ENCODE peak calls at places on chromosome 19, in four cellular contexts. E, P, W and Z are unnamed samples. For H3K4me1, the result is how much of the 10 kb centered on the place peaks cover.

GRCh38 chr19:57559008-57559403 is 657 bp downstream of the ZNF550 start:
- DNase-seq in W (peak), P (peak), E (peak), Z (peak)

GRCh38 chr19:4536798-4537197 is 1.8 kb upstream of the PLIN5 start:
- DNase-seq in E (no peak), P (no peak), W (peak), Z (no peak)

GRCh38 chr19:33514885-33515485 is 6.6 kb downstream of the PEPD start:
- DNase-seq in P (no peak), W (no peak), E (no peak), Z (peak)

GRCh38 chr19:15173746-15174404 is 26.9 kb downstream of the NOTCH3 start:
- DNase-seq in E (no peak), W (no peak), P (no peak), Z (peak)

GRCh38 chr19:53132231-53132991 is at the start of gene ZNF415:
- DNase-seq in P (peak), W (peak), E (peak), Z (peak)

GRCh38 chr19:11814707-11815050 is 606 bp downstream of the ZNF440 start:
- DNase-seq in E (no peak), P (no peak), W (no peak), Z (peak)

GRCh38 chr19:33499671-33500506 is 21.7 kb downstream of the PEPD start:
- DNase-seq in P (no peak), E (no peak), W (peak), Z (peak)

GRCh38 chr19:16382775-16383543 is 58.3 kb downstream of the KLF2 start:
- DNase-seq in P (peak), W (peak), E (peak), Z (peak)

GRCh38 chr19:52923782-52924593 is 760 bp upstream of the ZNF888 start:
- DNase-seq in P (peak), W (no peak), E (peak), Z (no peak)

GRCh38 chr19:33630880-33631627 is 9.3 kb downstream of the CHST8 start:
- DNase-seq in E (no peak), P (no peak), W (no peak), Z (no peak)

GRCh38 chr19:51511353-51511752 is 9.8 kb upstream of the SIGLEC12 start:
- DNase-seq in E (peak), P (no peak), W (peak), Z (peak)

GRCh38 chr19:7992575-7992974 is 12.9 kb downstream of the ELAVL1 start:
- DNase-seq in P (no peak), W (no peak), E (no peak), Z (peak)

GRCh38 chr19:4267101-4267900 is 11.8 kb upstream of the SHD start:
- DNase-seq in P (peak), W (peak), E (peak), Z (peak)

GRCh38 chr19:33054623-33055022 is 10.1 kb downstream of the RHPN2 start:
- DNase-seq in P (no peak), W (no peak), E (no peak), Z (peak)

GRCh38 chr19:45528149-45528743 is 21.0 kb downstream of the VASP start:
- DNase-seq in P (peak), E (no peak), W (no peak), Z (no peak)

GRCh38 chr19:15358918-15359317 is 20.7 kb downstream of the AKAP8 start:
- DNase-seq in W (no peak), E (no peak), P (no peak), Z (peak)

GRCh38 chr19:13116282-13117175 is at the start of gene TRMT1:
- DNase-seq in W (peak), P (peak), E (peak), Z (peak)

GRCh38 chr19:48556163-48556562 is 4.2 kb downstream of the SULT2B1 start:
- DNase-seq in W (no peak), P (peak), E (no peak), Z (peak)

GRCh38 chr19:29665826-29666633 is 769 bp downstream of the PLEKHF1 start:
- DNase-seq in P (no peak), E (peak), W (peak), Z (peak)

GRCh38 chr19:492091-492531 is 4.2 kb upstream of the MADCAM1 start:
- DNase-seq in E (no peak), P (no peak), W (peak), Z (peak)

GRCh38 chr19:16661480-16662034 is 618 bp downstream of the TMEM38A start:
- DNase-seq in E (peak), P (peak), W (peak), Z (peak)

GRCh38 chr19:1094655-1094977 is 559 bp downstream of the POLR2E start:
- DNase-seq in E (no peak), P (no peak), W (peak), Z (no peak)

GRCh38 chr19:47542030-47542475 is 27.2 kb upstream of the NAPA start:
- DNase-seq in P (no peak), W (peak), E (no peak), Z (peak)

GRCh38 chr19:13396256-13397080 is 109.8 kb downstream of the CACNA1A start:
- DNase-seq in E (peak), W (no peak), P (peak), Z (peak)

GRCh38 chr19:22919946-22920345 is 83.0 kb downstream of the ZNF728 start:
- DNase-seq in P (no peak), W (no peak), E (no peak), Z (no peak)

GRCh38 chr19:343941-344624 is 513 bp downstream of the MIER2 start:
- DNase-seq in P (no peak), E (no peak), W (peak), Z (peak)

GRCh38 chr19:7877249-7877836 is 3.2 kb upstream of the PRR36 start:
- DNase-seq in P (no peak), W (no peak), E (no peak), Z (peak)

GRCh38 chr19:39381910-39382611 is 8.8 kb downstream of the PAF1 start:
- DNase-seq in P (no peak), W (no peak), E (no peak), Z (peak)

GRCh38 chr19:372306-372890 is 27.8 kb upstream of the MIER2 start:
- DNase-seq in P (no peak), W (peak), E (peak), Z (peak)

GRCh38 chr19:29587518-29587986 is 18.5 kb upstream of the POP4 start:
- DNase-seq in E (no peak), W (no peak), P (no peak), Z (no peak)

DNA sequence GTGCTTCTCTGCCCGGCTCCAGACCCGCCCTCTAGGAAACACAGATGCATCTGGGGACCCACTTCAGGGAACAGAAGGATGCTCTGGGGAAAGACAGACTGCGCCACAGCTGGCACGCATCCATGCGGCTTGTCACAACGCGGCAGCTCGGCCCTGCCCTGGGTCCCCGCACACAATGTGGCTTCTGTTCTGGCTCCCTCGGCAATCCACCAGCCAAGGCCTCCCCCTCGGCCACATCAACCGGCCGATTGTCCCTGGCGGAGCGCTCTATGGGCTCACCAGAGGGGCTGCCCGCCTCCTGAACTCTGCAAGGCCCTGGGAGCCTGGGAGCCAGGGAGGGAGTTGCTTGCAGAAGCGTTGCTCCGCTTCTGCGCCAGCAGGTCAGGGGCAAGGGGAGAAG is 38.1 kb downstream of the MLLT1 start:
- DNase-seq in E (peak), P (no peak), W (peak), Z (peak)
- H3K4me1 ChIP-seq in E (under half), P (under half), W (half or more), Z (under half)

DNA sequence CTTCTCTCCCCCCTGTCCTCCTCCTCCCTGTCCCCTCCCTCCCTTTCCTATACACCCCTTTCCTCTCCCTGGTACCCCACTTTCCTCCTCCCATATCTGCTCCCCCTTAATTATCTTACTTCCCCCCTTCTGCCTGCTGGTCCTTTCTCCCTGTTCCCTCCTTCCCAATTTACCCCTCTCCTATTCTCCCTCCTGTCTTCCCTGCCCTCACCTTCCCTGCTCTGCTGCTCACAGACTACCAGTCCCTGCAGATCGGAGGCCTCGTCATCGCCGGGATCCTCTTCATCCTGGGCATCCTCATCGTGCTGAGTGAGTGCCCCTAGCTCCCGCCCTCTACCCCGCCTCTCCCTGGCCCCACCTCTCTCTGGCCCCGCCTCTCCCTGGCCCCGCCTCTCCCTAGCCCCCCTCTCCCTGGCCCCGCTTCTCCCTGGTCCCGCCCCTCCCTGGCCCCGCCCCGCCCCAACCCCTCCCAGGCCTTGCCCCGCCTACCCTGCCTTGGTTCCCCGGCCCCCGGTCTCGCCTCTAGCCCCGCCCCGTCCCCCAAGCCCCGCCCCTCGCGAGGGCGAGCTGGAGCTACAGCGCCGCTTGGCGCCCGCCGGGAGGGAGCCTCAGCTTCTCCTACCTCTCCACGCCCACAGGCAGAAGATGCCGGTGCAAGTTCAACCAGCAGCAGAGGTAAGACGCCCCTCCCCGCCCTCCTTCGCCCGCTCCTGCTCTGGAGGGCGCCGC is 2.0 kb upstream of the FXYD7 start:
- DNase-seq in W (peak), P (peak), E (peak), Z (peak)
- H3K4me1 ChIP-seq in W (under half), P (under half), E (under half), Z (under half)

GRCh38 chr19:55250262-55251036 is 8.4 kb downstream of the PPP6R1 start:
- DNase-seq in P (no peak), E (no peak), W (no peak), Z (peak)
- H3K4me1 ChIP-seq in P (under half), E (under half), W (under half), Z (under half)

DNA sequence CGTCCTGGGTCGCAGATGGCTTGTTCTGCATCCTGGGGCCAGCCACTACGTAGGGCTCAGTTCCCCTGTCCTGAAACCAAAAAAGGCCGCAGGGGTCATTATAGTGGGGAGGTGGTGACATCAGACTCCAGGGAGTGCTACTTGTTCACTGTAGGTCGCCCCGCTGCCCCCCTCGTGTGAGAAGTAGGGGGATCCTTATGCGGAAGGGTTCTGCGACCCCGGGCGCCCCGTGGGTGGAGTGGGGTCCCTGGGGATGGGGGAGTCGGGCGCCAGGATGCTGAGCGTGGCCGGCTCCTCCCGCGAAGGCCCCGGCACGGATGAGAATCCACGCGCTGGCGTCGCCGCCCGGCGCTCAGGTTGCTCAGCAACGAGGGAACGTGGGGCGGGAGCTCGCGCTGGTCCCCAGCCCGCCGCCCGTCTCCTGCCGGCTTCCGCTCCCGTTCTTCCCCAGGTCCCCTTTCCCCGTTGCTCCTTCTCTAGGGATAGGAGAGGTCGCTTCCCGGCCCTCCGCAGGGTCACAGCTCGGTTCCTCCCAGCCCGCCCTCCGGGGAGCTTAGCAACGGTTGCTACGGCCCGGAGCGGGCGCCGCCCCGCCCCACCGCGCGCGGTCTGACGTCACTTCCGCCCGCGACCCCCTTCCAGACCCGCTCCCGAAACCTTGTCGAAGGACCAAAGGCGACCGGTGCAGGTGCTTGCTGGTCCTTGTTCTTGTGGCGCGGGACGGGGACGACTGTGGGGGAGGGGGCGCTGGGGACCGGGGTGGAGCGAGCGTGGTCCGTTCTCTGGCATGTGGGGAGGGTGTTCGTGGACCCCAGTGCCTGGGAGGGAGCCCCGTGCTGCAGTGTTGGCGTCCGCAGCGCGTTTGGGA is at the start of gene NAT14:
- DNase-seq in P (peak), W (peak), E (peak), Z (peak)
- H3K4me1 ChIP-seq in P (under half), W (under half), E (half or more), Z (under half)

DNA sequence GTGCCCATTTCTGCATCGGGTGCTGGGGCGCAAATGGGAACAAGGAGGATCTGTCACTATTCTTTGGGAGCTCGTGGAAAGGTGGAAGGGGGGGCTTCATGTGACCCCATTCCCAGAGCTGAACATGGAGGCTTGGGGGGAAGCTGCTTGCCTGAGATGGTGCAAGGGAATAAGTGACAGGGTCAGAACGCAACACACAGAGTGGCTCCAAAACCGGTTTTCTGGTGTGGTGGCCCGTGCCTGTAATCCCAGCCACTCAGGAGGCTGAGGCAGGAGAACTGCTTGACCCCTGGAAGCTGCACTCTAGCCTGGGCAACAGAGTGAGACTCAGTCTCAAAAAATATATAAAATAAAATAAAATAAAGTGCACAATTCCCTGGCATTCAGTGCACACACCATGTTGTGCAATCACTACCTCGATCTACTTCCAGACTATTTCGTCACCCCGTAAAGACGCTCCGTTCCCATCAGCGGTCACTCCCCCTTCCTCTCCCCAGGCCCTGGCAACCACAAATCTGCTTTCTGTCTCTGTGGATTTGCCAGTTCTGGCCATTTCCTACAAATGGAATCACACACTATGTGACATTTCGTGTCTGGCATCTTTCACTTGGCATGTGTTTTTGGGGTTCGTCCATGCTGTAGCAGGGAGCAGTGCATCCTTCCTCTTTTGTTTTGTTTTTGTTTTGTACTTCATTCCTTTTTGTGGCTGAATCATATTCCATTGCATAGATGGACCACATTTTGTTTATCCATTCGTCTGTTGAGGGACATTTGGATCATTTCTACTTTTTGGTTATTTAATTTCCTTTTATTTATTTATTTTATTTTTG is 18.3 kb upstream of the COMP start:
- DNase-seq in E (peak), W (no peak), P (no peak), Z (peak)
- H3K4me1 ChIP-seq in E (under half), W (under half), P (under half), Z (under half)

GRCh38 chr19:10283786-10284540 is 2.8 kb upstream of the ICAM4 start:
- DNase-seq in W (no peak), E (no peak), P (no peak), Z (peak)

GRCh38 chr19:10279737-10280442 is 6.9 kb upstream of the ICAM4 start:
- DNase-seq in W (no peak), P (no peak), E (no peak), Z (peak)

GRCh38 chr19:10284641-10285278 is 2.0 kb upstream of the ICAM4 start:
- DNase-seq in P (no peak), E (no peak), W (no peak), Z (peak)

GRCh38 chr19:10285393-10285792 is 1.4 kb upstream of the ICAM4 start:
- DNase-seq in P (no peak), E (no peak), W (no peak), Z (peak)

GRCh38 chr19:10283301-10283733 is 3.4 kb upstream of the ICAM4 start:
- DNase-seq in W (no peak), P (peak), E (no peak), Z (peak)
- H3K4me1 ChIP-seq in W (under half), P (under half), E (under half), Z (under half)

GRCh38 chr19:41327499-41328156 is 17.7 kb downstream of the CCDC97 start:
- DNase-seq in W (peak), E (no peak), P (no peak), Z (peak)

GRCh38 chr19:41325947-41326706 is 16.2 kb downstream of the CCDC97 start:
- DNase-seq in E (no peak), W (peak), P (no peak), Z (peak)

GRCh38 chr19:41328157-41328817 is 18.3 kb downstream of the CCDC97 start:
- DNase-seq in P (no peak), E (no peak), W (no peak), Z (peak)

GRCh38 chr19:41325640-41325946 is 15.6 kb downstream of the CCDC97 start:
- DNase-seq in E (no peak), W (no peak), P (no peak), Z (no peak)

DNA sequence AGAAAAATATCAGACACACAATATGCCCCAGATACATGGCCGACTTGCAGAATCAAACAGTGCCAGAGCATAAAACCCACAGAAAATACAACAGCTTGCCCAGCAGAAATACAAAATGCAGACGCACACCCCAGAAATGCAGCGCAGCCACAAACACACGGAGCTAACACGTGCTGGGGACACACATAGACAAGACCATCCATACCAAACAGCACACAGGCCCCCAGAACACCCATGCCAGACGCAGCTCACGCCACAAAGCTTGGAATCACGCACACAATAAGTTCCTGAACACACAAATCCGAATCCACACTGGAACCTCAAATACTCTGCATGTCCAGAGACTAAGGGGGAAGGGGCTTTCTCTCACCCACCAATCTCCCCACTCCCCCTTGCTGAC is 17.1 kb downstream of the CCDC97 start:
- DNase-seq in P (no peak), W (no peak), E (no peak), Z (no peak)
- H3K4me1 ChIP-seq in P (under half), W (under half), E (under half), Z (half or more)